ENCODE peak calls at places on chromosomes 7 and 10, in four cellular contexts. L is mammary epithelial cell, M is PC-3, J is K562. K is an unnamed sample.

GRCh38 chr10:49649294-49649693 is 30.2 kb upstream of the C10orf53 start:
- DNase-seq in L (no peak), M (no peak), J (no peak), K (no peak)

GRCh38 chr10:29687411-29688160 is 52.8 kb upstream of the SVIL start:
- DNase-seq in L (no peak), M (no peak), J (no peak), K (peak; percentile 43)

GRCh38 chr7:55044791-55045190 is 26.0 kb downstream of the EGFR start:
- DNase-seq in L (no peak), M (no peak), J (no peak), K (peak; percentile 60)

GRCh38 chr7:27972272-27972671 is 208.3 kb downstream of the JAZF1 start:
- DNase-seq in L (no peak), M (no peak), J (no peak), K (no peak)

GRCh38 chr10:125208854-125209545 is 48.6 kb upstream of the CTBP2 start:
- DNase-seq in L (no peak), M (no peak), J (no peak), K (no peak)

GRCh38 chr7:77455334-77455733 is 39.2 kb upstream of the GSAP start:
- DNase-seq in L (peak; percentile 65), M (peak; percentile 92), J (no peak), K (peak; percentile 95)

GRCh38 chr10:8278099-8278498 is 223.6 kb downstream of the GATA3 start:
- DNase-seq in L (no peak), M (no peak), J (no peak), K (no peak)

GRCh38 chr10:94320285-94320914 is 42.3 kb downstream of the NOC3L start:
- DNase-seq in L (peak; percentile 37), M (peak; percentile 73), J (peak; percentile 49), K (peak; percentile 27)

GRCh38 chr7:82194011-82194410 is 249.6 kb downstream of the CACNA2D1 start:
- DNase-seq in L (peak; percentile 73), M (peak; percentile 22), J (no peak), K (peak; percentile 67)

GRCh38 chr7:123355576-123356195 is 155.9 kb upstream of the SLC13A1 start:
- DNase-seq in L (peak; percentile 42), M (peak; percentile 6), J (no peak), K (peak; percentile 11)
- TF ChIP-seq CTCF in L (no peak), M (no peak), J (no peak), K (no peak)

DNA sequence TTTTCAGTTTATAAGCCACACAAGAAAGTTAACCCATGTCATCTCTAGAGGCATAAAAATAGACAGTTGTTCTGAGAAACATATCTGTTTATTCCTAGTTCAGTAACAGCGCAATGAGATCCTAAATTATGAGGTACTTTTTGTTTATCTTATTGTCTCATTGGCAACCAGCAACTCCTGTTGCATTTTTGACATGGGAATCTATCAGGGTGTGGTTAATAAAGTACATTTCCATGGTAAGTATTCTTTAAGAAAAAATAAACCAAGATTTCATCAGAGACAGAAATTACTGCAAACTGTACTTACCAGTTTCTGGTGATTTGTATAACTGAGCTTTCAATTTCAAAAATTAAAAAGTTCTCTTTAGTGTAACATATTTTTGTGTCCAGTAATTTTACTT is 9.0 kb downstream of the FAS start:
- DNase-seq in L (peak; percentile 79), M (no peak), J (no peak), K (peak; percentile 75)
- H2AFZ ChIP-seq in L (no peak overlapping the region), M (no peak overlapping the region), J (no peak overlapping the region), K (no peak overlapping the region)

DNA sequence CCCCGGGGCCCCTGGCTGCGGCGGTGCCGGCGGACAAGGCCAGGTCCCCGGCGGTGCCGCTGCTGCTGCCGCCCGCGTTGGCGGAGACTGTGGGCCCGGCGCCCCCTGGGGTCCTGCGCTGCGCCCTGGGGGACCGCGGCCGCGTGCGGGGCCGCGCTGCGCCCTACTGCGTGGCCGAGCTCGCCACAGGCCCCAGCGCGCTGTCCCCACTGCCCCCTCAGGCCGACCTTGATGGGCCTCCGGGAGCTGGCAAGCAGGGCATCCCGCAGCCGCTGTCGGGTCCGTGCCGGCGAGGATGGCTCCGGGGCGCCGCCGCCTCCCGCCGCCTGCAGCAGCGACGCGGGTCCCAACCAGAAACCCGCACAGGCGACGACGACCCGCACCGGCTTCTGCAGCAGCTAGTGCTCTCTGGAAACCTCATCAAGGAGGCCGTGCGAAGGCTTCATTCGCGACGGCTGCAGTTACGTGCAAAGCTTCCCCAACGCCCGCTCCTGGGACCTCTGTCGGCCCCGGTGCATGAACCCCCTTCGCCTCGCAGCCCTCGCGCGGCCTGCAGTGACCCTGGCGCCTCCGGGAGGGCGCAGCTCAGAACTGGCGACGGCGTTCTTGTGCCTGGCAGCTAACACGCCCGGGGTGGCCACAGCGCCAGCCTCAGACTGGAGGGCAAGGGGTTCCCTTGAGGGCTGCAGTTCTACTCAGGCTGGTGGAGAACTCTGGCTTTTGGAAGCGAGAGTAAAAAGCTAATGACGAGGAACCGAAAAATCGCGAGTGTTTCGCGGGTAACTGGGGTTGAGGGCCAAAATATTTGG is 804 bp downstream of the FRAT1 start:
- DNase-seq in L (peak; percentile 18), M (peak; percentile 30), J (peak; percentile 42), K (no peak)
- TF ChIP-seq EZH2 in L (no peak), M (no peak), J (no peak), K (no peak)

DNA sequence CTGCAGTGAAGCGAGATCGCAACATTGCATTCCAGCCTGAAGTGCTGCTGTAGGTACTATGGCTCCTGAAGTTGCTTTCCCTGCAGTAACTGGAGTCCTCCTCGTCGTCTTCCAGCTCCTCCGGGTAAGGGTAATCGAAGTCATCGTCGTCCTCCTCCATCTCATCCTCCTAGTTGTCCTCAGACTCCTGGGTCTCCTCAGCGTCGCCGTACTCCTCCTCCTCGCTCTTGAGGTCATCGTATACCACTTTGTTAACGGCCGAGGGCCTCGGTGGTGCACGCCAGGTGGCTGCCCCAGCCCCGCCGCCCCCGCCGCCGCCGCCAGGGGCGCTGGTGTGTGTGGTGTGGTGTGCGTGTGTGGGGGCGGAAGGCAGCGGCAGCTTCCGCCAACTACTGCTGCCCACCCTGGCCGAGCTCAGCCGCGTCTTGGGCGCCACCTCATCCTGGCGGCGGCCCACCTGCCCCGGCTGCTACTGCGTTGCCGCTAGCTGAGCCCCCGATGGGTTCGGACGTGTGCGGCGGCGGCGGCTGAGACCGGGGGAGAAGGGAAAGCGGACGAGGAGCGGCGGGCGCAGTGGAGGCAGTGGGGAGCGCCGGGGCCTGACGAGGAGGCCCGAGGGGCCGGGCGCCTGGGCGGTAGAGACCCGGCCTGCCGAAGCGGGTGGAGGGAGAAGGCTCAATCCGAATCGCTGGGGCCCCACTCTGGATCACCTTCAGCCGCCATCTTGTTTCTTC is 11.8 kb upstream of the ACBD5 start:
- DNase-seq in L (peak; percentile 32), M (no peak), J (peak; percentile 81), K (peak; percentile 51)
- TF ChIP-seq CTCF in L (no peak), M (no peak), J (peak; percentile 33), K (peak; percentile 14)

DNA sequence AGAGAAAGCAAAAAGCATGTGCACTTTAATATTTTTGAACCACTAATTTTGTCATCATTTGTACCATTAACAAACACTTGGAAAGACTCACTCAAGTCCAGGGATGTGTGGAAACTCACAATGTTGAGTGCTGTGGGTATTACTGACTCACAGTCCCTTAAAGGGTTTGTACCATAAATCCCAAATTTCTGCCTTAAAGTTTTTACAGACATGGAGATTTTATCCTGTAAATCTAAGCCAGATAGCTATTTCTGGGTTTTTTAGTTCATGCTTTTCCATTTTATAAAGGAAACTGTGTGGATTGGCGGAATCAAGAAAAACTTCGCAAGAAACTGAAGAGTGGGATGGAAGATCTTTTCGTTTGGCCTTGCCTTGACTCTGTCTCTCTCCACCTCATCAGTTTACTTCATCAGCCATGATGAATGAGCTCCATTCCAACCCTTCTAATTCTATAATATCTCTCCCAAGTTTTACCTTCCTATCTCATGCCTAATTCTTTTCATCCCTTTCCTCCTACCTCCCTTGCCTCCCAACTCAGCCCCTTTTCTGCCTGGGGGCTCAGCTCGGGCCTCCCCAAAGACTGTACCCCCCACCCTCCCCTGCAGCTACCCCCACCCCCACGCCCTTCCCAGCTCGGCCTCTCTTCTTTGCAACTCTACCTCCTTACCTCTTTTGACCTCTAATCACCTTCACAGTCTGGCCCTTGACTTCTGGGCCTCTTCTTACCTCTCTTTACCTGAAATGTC is 218.5 kb upstream of the MKLN1 start:
- DNase-seq in L (peak; percentile 11), M (peak; percentile 19), J (peak; percentile 53), K (peak; percentile 26)
- H2AFZ ChIP-seq in L (peak overlapping the region; percentile 84), M (peak overlapping the region; percentile 78), J (peak overlapping the region; percentile 94), K (no peak overlapping the region)

GRCh38 chr10:129393812-129394211 is 73.2 kb upstream of the MGMT start:
- DNase-seq in L (no peak), M (no peak), J (no peak), K (no peak)
- TF ChIP-seq EZH2 in L (no peak), M (no peak), J (no peak), K (no peak)

DNA sequence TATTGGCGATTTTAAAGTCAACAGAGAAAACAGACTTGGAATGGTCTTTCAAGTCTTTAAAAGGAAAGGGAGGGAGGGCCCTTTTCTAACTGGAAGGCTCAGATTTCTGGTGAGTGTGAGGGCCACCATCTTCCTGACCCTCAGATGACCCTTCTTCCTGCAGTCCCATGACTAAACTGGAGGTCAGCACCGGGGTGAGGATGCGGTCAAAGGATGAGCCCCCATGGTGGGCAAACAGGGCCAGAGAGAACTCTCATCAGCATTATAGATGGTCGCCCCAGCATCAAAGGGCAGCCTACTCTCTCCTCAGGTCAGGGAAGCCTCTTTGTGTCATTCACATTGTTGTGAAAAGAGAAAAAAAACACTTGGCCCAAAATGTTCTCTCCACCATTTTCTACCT is 219.2 kb downstream of the LRMDA start:
- DNase-seq in L (no peak), M (no peak), J (no peak), K (no peak)
- TF ChIP-seq CTCF in L (no peak), M (no peak), J (no peak), K (no peak)

GRCh38 chr10:114824396-114824795 is 2.8 kb downstream of the FHIP2A start:
- DNase-seq in L (no peak), M (no peak), J (no peak), K (peak; percentile 65)

GRCh38 chr10:114821293-114821914 is at the start of gene FHIP2A:
- DNase-seq in L (peak; percentile 52), M (peak; percentile 76), J (peak; percentile 81), K (peak; percentile 68)

GRCh38 chr10:114825513-114826253 is 4.1 kb downstream of the FHIP2A start:
- DNase-seq in L (peak; percentile 62), M (peak; percentile 19), J (no peak), K (peak; percentile 97)

GRCh38 chr10:114821915-114822770 is 563 bp downstream of the FHIP2A start:
- DNase-seq in L (peak; percentile 43), M (peak; percentile 13), J (peak; percentile 32), K (peak; percentile 37)

DNA sequence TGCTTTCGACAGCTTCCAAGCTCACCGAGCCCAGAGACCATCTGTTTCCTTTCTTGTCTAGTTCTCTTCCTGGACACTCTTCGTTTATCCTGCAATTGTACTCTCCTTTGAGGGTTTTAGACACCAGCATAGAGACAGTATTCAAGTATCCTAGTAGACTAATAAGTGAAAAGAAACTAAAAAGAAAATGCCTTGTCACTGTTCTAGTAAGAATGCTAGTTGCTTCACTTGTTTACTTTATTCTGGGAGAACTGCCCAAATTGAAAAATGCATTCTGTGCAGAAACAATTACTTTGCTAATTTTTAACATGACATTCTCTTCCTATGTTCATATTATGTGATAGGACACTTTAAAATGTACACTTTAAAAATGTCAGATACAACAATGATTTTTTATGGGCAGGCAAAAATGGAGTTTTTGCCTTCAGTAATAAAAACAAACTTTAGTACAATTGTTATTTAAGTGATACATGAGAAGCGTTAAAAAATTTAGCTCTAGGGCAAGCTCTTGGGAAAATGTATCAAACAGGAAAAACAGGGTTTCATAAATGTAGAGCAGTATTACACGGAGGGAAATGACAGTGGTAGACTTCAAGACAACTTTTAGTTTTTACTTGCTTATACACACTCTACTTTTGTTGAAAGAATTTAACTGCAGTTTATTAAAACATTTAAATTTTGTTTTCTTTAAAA is 1.3 kb downstream of the FHIP2A start:
- DNase-seq in L (peak; percentile 54), M (peak; percentile 80), J (no peak), K (peak; percentile 87)
- H2AFZ ChIP-seq in L (peak overlapping the region; percentile 82), M (peak overlapping the region; percentile 74), J (peak overlapping the region; percentile 76), K (no peak overlapping the region)

GRCh38 chr7:29139191-29139590 is 7.1 kb downstream of the CPVL start:
- DNase-seq in L (peak; percentile 73), M (peak; percentile 85), J (no peak), K (no peak)
- TF ChIP-seq EZH2 in L (no peak), M (no peak), J (no peak), K (no peak)

K was measured in fibroblast of lung.